ENCODE peak calls at places on chromosomes 3 and 15, in four cellular contexts. H is GM23248, X is IMR-90, W is astrocyte. G is an unnamed sample.
A peak's percentile ranks its signal among the peaks of the same experiment; 100 is the strongest.

GRCh38 chr15:59296181-59296617 is 76.5 kb downstream of the MYO1E start:
- DNase-seq in H (peak; percentile 92), X (peak; percentile 86), W (peak; percentile 95), G (peak; percentile 61)

GRCh38 chr3:123353852-123354238 is 95.0 kb downstream of the ADCY5 start:
- DNase-seq in H (no peak), X (peak; percentile 66), W (peak; percentile 56), G (no peak)

GRCh38 chr3:137769321-137770065 is 5.4 kb downstream of the SOX14 start:
- DNase-seq in H (no peak), X (no peak), W (no peak), G (peak; percentile 72)

GRCh38 chr3:100973594-100973993 is 19.6 kb downstream of the ABI3BP start:
- DNase-seq in H (no peak), X (no peak), W (no peak), G (no peak)

GRCh38 chr15:57146394-57147140 is 228.1 kb downstream of the TCF12 start:
- DNase-seq in H (peak; percentile 78), X (peak; percentile 73), W (peak; percentile 52), G (peak; percentile 34)

GRCh38 chr3:16290007-16290826 is 25.2 kb downstream of the OXNAD1 start:
- DNase-seq in H (peak; percentile 77), X (peak; percentile 67), W (no peak), G (no peak)

GRCh38 chr3:11642455-11643162 is 1.1 kb downstream of the VGLL4 start:
- DNase-seq in H (peak; percentile 90), X (peak; percentile 81), W (peak; percentile 70), G (peak; percentile 75)

GRCh38 chr3:71838406-71838805 is 53.5 kb upstream of the PROK2 start:
- DNase-seq in H (no peak), X (no peak), W (no peak), G (no peak)

GRCh38 chr3:127678315-127678599 is 5.5 kb downstream of the ABTB1 start:
- DNase-seq in H (no peak), X (no peak), W (no peak), G (peak; percentile 14)

GRCh38 chr15:58203537-58203936 is 65.4 kb downstream of the AQP9 start:
- DNase-seq in H (peak; percentile 98), X (peak; percentile 99), W (peak; percentile 94), G (peak; percentile 74)

GRCh38 chr3:59595830-59596229 is 546.0 kb upstream of the CFAP20DC start:
- DNase-seq in H (no peak), X (no peak), W (no peak), G (no peak)

GRCh38 chr3:9183811-9184463 is 65.5 kb downstream of the SRGAP3 start:
- DNase-seq in H (no peak), X (no peak), W (no peak), G (no peak)

GRCh38 chr3:21750831-21751391 is at the start of gene ZNF385D:
- DNase-seq in H (peak; percentile 86), X (peak; percentile 33), W (peak; percentile 83), G (peak; percentile 61)

GRCh38 chr3:142276780-142277179 is 51.4 kb upstream of the GK5 start:
- DNase-seq in H (peak; percentile 84), X (peak; percentile 67), W (peak; percentile 45), G (no peak)

GRCh38 chr3:195762611-195763247 is 42.0 kb downstream of the MUC20 start:
- DNase-seq in H (no peak), X (no peak), W (no peak), G (peak; percentile 84)

GRCh38 chr3:80097674-80098073 is 329.9 kb upstream of the ROBO1 start:
- DNase-seq in H (peak; percentile 0), X (no peak), W (peak; percentile 7), G (no peak)

GRCh38 chr15:70794596-70795310 is 31.4 kb upstream of the UACA start:
- DNase-seq in H (peak; percentile 63), X (peak; percentile 66), W (peak; percentile 76), G (peak; percentile 87)

GRCh38 chr3:12507871-12508281 is 23.6 kb downstream of the TSEN2 start:
- DNase-seq in H (peak; percentile 73), X (peak; percentile 73), W (peak; percentile 54), G (peak; percentile 65)

GRCh38 chr15:80785335-80785734 is 6.2 kb downstream of the CEMIP start:
- DNase-seq in H (peak; percentile 73), X (peak; percentile 60), W (no peak), G (peak; percentile 90)

GRCh38 chr3:157077565-157077991 is 82.4 kb downstream of the CCNL1 start:
- DNase-seq in H (peak; percentile 76), X (peak; percentile 46), W (peak; percentile 55), G (peak; percentile 86)

GRCh38 chr3:160479376-160479775 is 29.8 kb upstream of the TRIM59 start:
- DNase-seq in H (no peak), X (no peak), W (no peak), G (no peak)

GRCh38 chr3:139561428-139561827 is 21.9 kb upstream of the RBP1 start:
- DNase-seq in H (no peak), X (no peak), W (no peak), G (no peak)

DNA sequence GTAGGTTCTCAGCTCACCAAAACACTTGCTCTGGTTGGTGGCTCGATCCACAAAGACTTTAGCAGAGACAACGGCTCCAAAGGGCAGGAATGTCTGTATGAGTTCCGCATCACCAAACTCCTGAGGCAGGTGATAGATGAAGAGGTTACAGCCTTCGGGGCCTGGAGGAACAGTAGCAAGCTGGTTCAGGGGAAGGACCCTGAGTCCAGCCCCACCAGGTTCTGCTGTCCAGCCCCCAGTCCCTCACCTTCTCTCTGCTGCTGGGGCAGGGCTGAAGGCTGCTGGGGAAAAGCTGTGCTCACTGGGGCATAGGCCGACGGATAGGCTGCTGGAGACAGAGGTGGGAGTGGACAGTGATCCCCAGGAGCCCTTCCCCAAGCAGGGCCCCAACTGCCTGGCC is 15.9 kb upstream of the PARP6 start:
- DNase-seq in H (no peak), X (no peak), W (no peak), G (no peak)
- H2AFZ ChIP-seq in H (no peak overlapping the region), X (no peak overlapping the region), W (no peak overlapping the region), G (no peak overlapping the region)

DNA sequence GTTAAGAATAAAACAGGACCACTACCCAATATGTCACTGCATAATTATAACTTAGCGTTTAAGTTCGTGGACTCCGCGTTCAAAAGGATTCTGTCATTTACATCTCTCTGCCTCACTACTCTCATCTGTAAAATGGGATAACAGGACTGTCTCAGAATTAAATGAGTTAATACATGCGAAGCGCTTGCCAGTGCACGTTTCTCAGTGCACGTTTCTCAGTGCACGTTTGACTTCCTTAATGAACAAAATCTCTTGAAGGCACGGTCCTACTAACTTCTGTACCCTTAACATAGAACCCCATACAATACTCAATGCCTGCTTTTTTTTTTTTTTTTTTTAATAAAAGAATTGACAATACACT is 499 bp downstream of the RABL3 start:
- DNase-seq in H (peak; percentile 56), X (peak; percentile 43), W (no peak), G (peak; percentile 18)
- H3K4me2 ChIP-seq in H (peak overlapping the region; percentile 82), X (peak overlapping the region; percentile 96), W (peak overlapping the region; percentile 84), G (peak overlapping the region; percentile 96)

GRCh38 chr15:65833501-65834220 is 35.6 kb upstream of the RAB11A start:
- DNase-seq in H (no peak), X (no peak), W (no peak), G (no peak)
- H3K27ac ChIP-seq in H (peak overlapping the region; percentile 77), X (no peak overlapping the region), W (peak overlapping the region; percentile 58), G (peak overlapping the region; percentile 66)

GRCh38 chr15:43270113-43270665 is 3.5 kb upstream of the TGM5 start:
- DNase-seq in H (no peak), X (no peak), W (no peak), G (no peak)

GRCh38 chr15:43266834-43267233 is at the start of gene TGM5:
- DNase-seq in H (no peak), X (no peak), W (no peak), G (no peak)

GRCh38 chr15:43268111-43269105 is 1.7 kb upstream of the TGM5 start:
- DNase-seq in H (peak; percentile 49), X (no peak), W (no peak), G (no peak)

GRCh38 chr15:43267439-43267838 is 711 bp upstream of the TGM5 start:
- DNase-seq in H (no peak), X (no peak), W (no peak), G (no peak)

GRCh38 chr15:43266386-43266785 is 342 bp downstream of the TGM5 start:
- DNase-seq in H (no peak), X (no peak), W (no peak), G (no peak)
- H2AFZ ChIP-seq in H (no peak overlapping the region), X (no peak overlapping the region), W (no peak overlapping the region), G (no peak overlapping the region)

G was measured in osteoblast.